ENCODE peak calls at places on chromosomes 13 and 19, in four cellular contexts. One of them, this sample, is unnamed.

GRCh38 chr19:28427256-28428083 is 785.5 kb downstream of the UQCRFS1 start:
- DNase-seq in ovary: no peak
- DNase-seq in suprapubic skin: no peak
- DNase-seq in IMR-90: no peak
- DNase-seq in this sample: no peak

GRCh38 chr13:89287381-89287780 is 1616.2 kb downstream of the SLITRK5 start:
- DNase-seq in ovary: no peak
- DNase-seq in IMR-90: no peak
- DNase-seq in suprapubic skin: no peak
- DNase-seq in this sample: no peak

GRCh38 chr13:95568131-95568530 is 15.6 kb downstream of the CLDN10 start:
- DNase-seq in suprapubic skin: no peak
- DNase-seq in IMR-90: no peak
- DNase-seq in ovary: no peak
- DNase-seq in this sample: no peak

GRCh38 chr13:46179576-46180368 is 2.2 kb downstream of the LCP1 start:
- DNase-seq in ovary: no peak
- DNase-seq in IMR-90: no peak
- DNase-seq in suprapubic skin: no peak
- DNase-seq in this sample: no peak

GRCh38 chr13:45392811-45393210 is 25.4 kb downstream of the SLC25A30 start:
- DNase-seq in ovary: no peak
- DNase-seq in IMR-90: no peak
- DNase-seq in suprapubic skin: no peak
- DNase-seq in this sample: no peak

GRCh38 chr13:33296793-33297425 is 11.4 kb upstream of the STARD13 start:
- DNase-seq in ovary: no peak
- DNase-seq in IMR-90: no peak
- DNase-seq in suprapubic skin: no peak
- DNase-seq in this sample: no peak

GRCh38 chr19:39516270-39516669 is 1.3 kb downstream of the SELENOV start:
- DNase-seq in suprapubic skin: no peak
- DNase-seq in ovary: no peak
- DNase-seq in IMR-90: no peak
- DNase-seq in this sample: no peak

GRCh38 chr13:80211573-80211972 is 129.4 kb downstream of the SPRY2 start:
- DNase-seq in IMR-90: no peak
- DNase-seq in ovary: no peak
- DNase-seq in suprapubic skin: no peak
- DNase-seq in this sample: no peak

GRCh38 chr19:36215276-36216171 is 618 bp downstream of the ZNF146 start:
- DNase-seq in suprapubic skin: peak; percentile 49
- DNase-seq in IMR-90: peak; percentile 62
- DNase-seq in ovary: no peak
- DNase-seq in this sample: no peak

GRCh38 chr13:50129065-50129922 is 114.0 kb downstream of the KCNRG start:
- DNase-seq in suprapubic skin: no peak
- DNase-seq in IMR-90: no peak
- DNase-seq in ovary: no peak
- DNase-seq in this sample: no peak

GRCh38 chr13:73672492-73672891 is 461.7 kb downstream of the KLF12 start:
- DNase-seq in ovary: no peak
- DNase-seq in suprapubic skin: no peak
- DNase-seq in IMR-90: no peak
- DNase-seq in this sample: no peak

GRCh38 chr13:81377926-81378325 is 1037.0 kb upstream of the SPRY2 start:
- DNase-seq in suprapubic skin: no peak
- DNase-seq in ovary: no peak
- DNase-seq in IMR-90: no peak
- DNase-seq in this sample: no peak

GRCh38 chr13:52779028-52779612 is 39.5 kb upstream of the CNMD start:
- DNase-seq in ovary: no peak
- DNase-seq in suprapubic skin: no peak
- DNase-seq in IMR-90: no peak
- DNase-seq in this sample: no peak

GRCh38 chr13:26020536-26021290 is 31.1 kb downstream of the SHISA2 start:
- DNase-seq in IMR-90: no peak
- DNase-seq in suprapubic skin: no peak
- DNase-seq in ovary: no peak
- DNase-seq in this sample: no peak

GRCh38 chr19:18202759-18203407 is 959 bp downstream of the RAB3A start:
- DNase-seq in ovary: peak; percentile 64
- DNase-seq in IMR-90: no peak
- DNase-seq in suprapubic skin: no peak
- DNase-seq in this sample: no peak

GRCh38 chr19:30696514-30696913 is 324.3 kb downstream of the ZNF536 start:
- DNase-seq in suprapubic skin: peak; percentile 40
- DNase-seq in IMR-90: peak; percentile 9
- DNase-seq in ovary: no peak
- DNase-seq in this sample: no peak

GRCh38 chr13:41306271-41307150 is 4.6 kb upstream of the NAA16 start:
- DNase-seq in IMR-90: peak; percentile 34
- DNase-seq in suprapubic skin: no peak
- DNase-seq in ovary: no peak
- DNase-seq in this sample: no peak

GRCh38 chr13:87671031-87671823 is at the start of gene SLITRK5:
- DNase-seq in ovary: peak; percentile 35
- DNase-seq in suprapubic skin: peak; percentile 83
- DNase-seq in IMR-90: peak; percentile 16
- DNase-seq in this sample: peak; percentile 93

GRCh38 chr13:105603283-105603682 is 932.2 kb downstream of the EFNB2 start:
- DNase-seq in ovary: no peak
- DNase-seq in IMR-90: no peak
- DNase-seq in suprapubic skin: no peak
- DNase-seq in this sample: no peak

GRCh38 chr13:22487932-22488331 is 692.8 kb upstream of the SGCG start:
- DNase-seq in ovary: no peak
- DNase-seq in IMR-90: no peak
- DNase-seq in suprapubic skin: no peak
- DNase-seq in this sample: no peak

GRCh38 chr19:16782719-16783118 is 46.5 kb upstream of the SIN3B start:
- DNase-seq in ovary: no peak
- DNase-seq in suprapubic skin: no peak
- DNase-seq in IMR-90: no peak
- DNase-seq in this sample: no peak

GRCh38 chr13:40688781-40689180 is 22.3 kb upstream of the FOXO1 start:
- DNase-seq in IMR-90: no peak
- DNase-seq in suprapubic skin: no peak
- DNase-seq in ovary: no peak
- DNase-seq in this sample: peak; percentile 62

GRCh38 chr19:34288381-34288780 is 34.0 kb downstream of the GARRE1 start:
- DNase-seq in ovary: no peak
- DNase-seq in suprapubic skin: no peak
- DNase-seq in IMR-90: no peak
- DNase-seq in this sample: no peak

GRCh38 chr13:26327905-26328304 is 74.0 kb downstream of the CDK8 start:
- DNase-seq in ovary: no peak
- DNase-seq in IMR-90: no peak
- DNase-seq in suprapubic skin: no peak
- DNase-seq in this sample: no peak

GRCh38 chr19:3396881-3397265 is 30.5 kb downstream of the NFIC start:
- DNase-seq in suprapubic skin: no peak
- DNase-seq in IMR-90: no peak
- DNase-seq in ovary: no peak
- DNase-seq in this sample: no peak

GRCh38 chr13:106650690-106651205 is 82.8 kb upstream of the ARGLU1 start:
- DNase-seq in ovary: no peak
- DNase-seq in suprapubic skin: no peak
- DNase-seq in IMR-90: no peak
- DNase-seq in this sample: no peak

GRCh38 chr13:51070005-51070649 is 40.9 kb downstream of the C13orf42 start:
- DNase-seq in ovary: peak; percentile 79
- DNase-seq in suprapubic skin: peak; percentile 89
- DNase-seq in IMR-90: peak; percentile 72
- DNase-seq in this sample: no peak

GRCh38 chr13:77326905-77327604 is at the start of gene MYCBP2:
- DNase-seq in IMR-90: peak; percentile 99
- DNase-seq in suprapubic skin: peak; percentile 98
- DNase-seq in ovary: peak; percentile 98
- DNase-seq in this sample: peak; percentile 98

GRCh38 chr19:31270897-31271568 is 78.2 kb downstream of the TSHZ3 start:
- DNase-seq in IMR-90: peak; percentile 58
- DNase-seq in ovary: peak; percentile 53
- DNase-seq in suprapubic skin: no peak
- DNase-seq in this sample: no peak

GRCh38 chr13:111398715-111399299 is 78.4 kb downstream of the TEX29 start:
- DNase-seq in suprapubic skin: peak; percentile 20
- DNase-seq in IMR-90: no peak
- DNase-seq in ovary: no peak
- DNase-seq in this sample: no peak

GRCh38 chr13:33426131-33426530 is 140.6 kb upstream of the STARD13 start:
- DNase-seq in ovary: no peak
- DNase-seq in suprapubic skin: no peak
- DNase-seq in IMR-90: no peak
- DNase-seq in this sample: no peak

GRCh38 chr19:43618921-43619261 is 538 bp downstream of the ZNF428 start:
- DNase-seq in suprapubic skin: no peak
- DNase-seq in IMR-90: peak; percentile 8
- DNase-seq in ovary: no peak
- DNase-seq in this sample: no peak

GRCh38 chr19:7196721-7197168 is 97.5 kb downstream of the INSR start:
- DNase-seq in ovary: peak; percentile 95
- DNase-seq in suprapubic skin: peak; percentile 86
- DNase-seq in IMR-90: no peak
- DNase-seq in this sample: no peak

GRCh38 chr19:7199613-7200533 is 94.3 kb downstream of the INSR start:
- DNase-seq in IMR-90: peak; percentile 17
- DNase-seq in suprapubic skin: no peak
- DNase-seq in ovary: no peak
- DNase-seq in this sample: no peak

GRCh38 chr19:7194566-7194965 is 99.6 kb downstream of the INSR start:
- DNase-seq in suprapubic skin: no peak
- DNase-seq in IMR-90: no peak
- DNase-seq in ovary: no peak
- DNase-seq in this sample: no peak

GRCh38 chr19:7197760-7198696 is 96.2 kb downstream of the INSR start:
- DNase-seq in suprapubic skin: peak; percentile 92
- DNase-seq in ovary: peak; percentile 94
- DNase-seq in IMR-90: peak; percentile 94
- DNase-seq in this sample: peak; percentile 97

DNA sequence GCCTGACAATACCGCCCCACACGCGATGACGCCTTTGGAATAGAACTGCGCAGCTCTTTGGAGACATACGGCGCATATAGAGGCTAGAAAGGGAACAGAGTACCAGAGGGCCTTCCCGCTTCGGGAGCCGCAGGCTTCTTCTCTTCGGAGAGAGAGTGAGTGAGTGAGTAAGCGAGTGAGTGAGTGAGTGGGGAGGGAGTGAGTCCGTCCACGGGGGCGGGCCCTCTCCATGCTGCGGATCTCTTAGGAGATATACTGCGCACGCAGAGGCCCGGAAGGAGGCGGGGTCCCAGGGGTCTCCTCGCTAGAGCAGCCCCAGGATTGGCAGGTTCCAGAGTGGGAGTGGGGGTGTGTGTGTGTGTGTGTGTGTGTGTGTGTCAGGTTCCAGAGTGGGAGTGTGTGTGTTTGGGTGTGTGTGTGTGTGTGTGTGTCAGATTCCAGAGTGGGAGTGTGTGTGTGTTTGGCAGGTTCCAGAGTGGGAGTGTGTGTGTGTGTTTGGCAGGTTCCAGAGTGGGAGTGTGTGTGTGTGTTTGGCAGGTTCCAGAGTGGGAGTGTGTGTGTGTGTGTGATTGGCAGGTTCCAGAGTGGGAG is 97.0 kb downstream of the INSR start:
- DNase-seq in ovary: peak; percentile 95
- DNase-seq in suprapubic skin: peak; percentile 98
- DNase-seq in IMR-90: peak; percentile 96
- DNase-seq in this sample: peak; percentile 98
- TF ChIP-seq POLR2A in ovary: peak; percentile 52
- TF ChIP-seq POLR2A in suprapubic skin: no peak
- TF ChIP-seq POLR2A in IMR-90: no peak
- TF ChIP-seq POLR2A in this sample: no peak

GRCh38 chr19:2230807-2231533 is 5.2 kb downstream of the PLEKHJ1 start:
- DNase-seq in suprapubic skin: no peak
- DNase-seq in ovary: no peak
- DNase-seq in IMR-90: no peak
- DNase-seq in this sample: no peak
- TF ChIP-seq POLR2A in suprapubic skin: no peak
- TF ChIP-seq POLR2A in ovary: no peak
- TF ChIP-seq POLR2A in IMR-90: no peak
- TF ChIP-seq POLR2A in this sample: no peak

GRCh38 chr19:47661161-47661560 is 52.1 kb upstream of the EHD2 start:
- DNase-seq in ovary: no peak
- DNase-seq in suprapubic skin: no peak
- DNase-seq in IMR-90: no peak
- DNase-seq in this sample: no peak
- TF ChIP-seq POLR2A in ovary: no peak
- TF ChIP-seq POLR2A in suprapubic skin: no peak
- TF ChIP-seq POLR2A in IMR-90: no peak
- TF ChIP-seq POLR2A in this sample: no peak

GRCh38 chr13:113490496-113491417 is at the start of gene DCUN1D2:
- DNase-seq in suprapubic skin: peak; percentile 95
- DNase-seq in IMR-90: peak; percentile 96
- DNase-seq in ovary: peak; percentile 95
- DNase-seq in this sample: peak; percentile 97
- TF ChIP-seq POLR2A in suprapubic skin: peak; percentile 21
- TF ChIP-seq POLR2A in IMR-90: peak; percentile 35
- TF ChIP-seq POLR2A in ovary: peak; percentile 49
- TF ChIP-seq POLR2A in this sample: peak; percentile 65

DNA sequence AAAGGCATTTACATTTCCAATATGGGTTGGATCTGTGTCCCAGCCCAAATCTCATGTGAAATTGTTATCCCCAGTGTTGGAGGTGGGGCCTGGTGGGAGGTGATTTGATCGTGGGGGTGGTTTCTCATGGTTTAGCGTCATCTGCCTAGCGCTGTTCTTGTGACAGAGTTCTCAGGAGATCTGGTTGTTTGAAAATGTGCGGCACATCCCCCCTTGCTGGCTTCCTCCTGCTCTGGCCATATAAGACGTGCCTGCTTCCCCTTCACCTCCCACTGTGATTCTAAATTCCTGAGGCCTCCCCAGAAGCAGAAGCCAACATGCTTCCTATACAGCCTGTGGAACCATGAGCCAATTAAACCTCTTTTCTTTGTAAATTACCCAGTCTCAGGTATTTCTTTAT is 126.2 kb upstream of the FNDC3A start:
- DNase-seq in ovary: no peak
- DNase-seq in suprapubic skin: no peak
- DNase-seq in IMR-90: no peak
- DNase-seq in this sample: peak; percentile 53
- TF ChIP-seq POLR2A in ovary: no peak
- TF ChIP-seq POLR2A in suprapubic skin: no peak
- TF ChIP-seq POLR2A in IMR-90: no peak
- TF ChIP-seq POLR2A in this sample: no peak